ENCODE peak calls at places on chromosomes 6 and 20, in nine cellular contexts. I is stimulated activated CD8-positive, alpha-beta memory T cell treated with anti-CD3 and anti-CD28 coated beads, Interleukin-4, amount 100 ng/mL, for 4 hours; W is amniotic stem cell; A is HEK293T; H is activated CD8-positive, alpha-beta memory T cell treated with anti-CD3 and anti-CD28 coated beads for 1 hour; V is NT2/D1; L is C1 segment of cervical spinal cord; P is EL; S is stimulated activated naive CD8-positive, alpha-beta T cell treated with anti-CD3 and anti-CD28 coated beads, Interleukin-15, Interleukin-2, amounts not matched to agents 100 U/mL and 50 U/mL, for 24 hours. F is an unnamed sample.

GRCh38 chr6:144582939-144583613 is 297.9 kb downstream of the UTRN start:
- DNase-seq in S (peak), V (no peak), L (peak), A (peak), I (peak), P (peak), H (no peak), W (no peak), F (no peak)

GRCh38 chr6:145815351-145815772 is 767 bp upstream of the FBXO30 start:
- DNase-seq in W (no peak), V (no peak), S (no peak), I (no peak), H (no peak), P (peak), L (no peak), A (peak), F (peak)

GRCh38 chr20:59591061-59591460 is 13.3 kb upstream of the PHACTR3 start:
- DNase-seq in A (no peak), L (no peak), V (no peak), I (no peak), S (no peak), P (no peak), W (no peak), H (no peak), F (no peak)

GRCh38 chr6:3882865-3883264 is 33.7 kb downstream of the FAM50B start:
- DNase-seq in L (no peak), A (no peak), I (no peak), P (peak), V (no peak), H (no peak), W (peak), S (no peak), F (no peak)

GRCh38 chr6:147922764-147923163 is 414.3 kb downstream of the SAMD5 start:
- DNase-seq in P (no peak), H (no peak), V (no peak), W (no peak), A (no peak), I (no peak), S (no peak), L (no peak), F (no peak)

GRCh38 chr20:32737371-32738223 is 5.7 kb downstream of the COMMD7 start:
- DNase-seq in H (no peak), A (no peak), S (peak), V (no peak), P (peak), I (no peak), L (no peak), W (no peak), F (no peak)

GRCh38 chr6:1738682-1739081 is 129.0 kb downstream of the FOXC1 start:
- DNase-seq in L (no peak), H (no peak), I (no peak), A (no peak), S (no peak), P (no peak), W (no peak), V (no peak), F (peak)

GRCh38 chr6:163731215-163732013 is 316.9 kb downstream of the QKI start:
- DNase-seq in S (no peak), A (no peak), I (no peak), V (no peak), W (no peak), P (no peak), H (no peak), L (no peak), F (no peak)